ENCODE peak calls at places on chromosome 10, in six cellular contexts. P is T-cell, T is Caco-2, F is LoVo, U is RCC 7860, Q is activated gamma-delta T cell treated with Interleukin-2 at 50 U/mL for 16 hours. A is an unnamed sample.

GRCh38 chr10:30813872-30814471 is 184.4 kb upstream of the LYZL2 start:
- DNase-seq in U (peak), T (no peak), P (no peak), F (no peak), Q (no peak), A (no peak)

GRCh38 chr10:70655316-70655715 is 17.0 kb upstream of the ADAMTS14 start:
- DNase-seq in F (no peak), Q (no peak), P (no peak), T (no peak), U (no peak), A (no peak)

GRCh38 chr10:13834581-13835286 is 248.0 kb downstream of the PRPF18 start:
- DNase-seq in P (no peak), F (no peak), Q (no peak), U (no peak), T (no peak), A (no peak)

GRCh38 chr10:105243825-105244224 is 602.7 kb downstream of the SORCS3 start:
- DNase-seq in T (no peak), U (no peak), F (no peak), Q (no peak), P (no peak), A (no peak)

GRCh38 chr10:73646598-73647041 is 5.3 kb upstream of the MYOZ1 start:
- DNase-seq in F (no peak), Q (no peak), T (no peak), U (no peak), P (no peak), A (no peak)

GRCh38 chr10:79068203-79068561 is 584 bp upstream of the ZMIZ1 start:
- DNase-seq in P (peak), U (no peak), F (no peak), T (no peak), Q (no peak), A (no peak)

GRCh38 chr10:131748831-131749766 is 151.7 kb upstream of the PPP2R2D start:
- DNase-seq in P (no peak), T (peak), F (no peak), U (no peak), Q (no peak), A (no peak)

GRCh38 chr10:84348431-84348830 is 20.0 kb downstream of the CCSER2 start:
- DNase-seq in P (no peak), F (no peak), T (no peak), U (peak), Q (no peak), A (no peak)

GRCh38 chr10:44069573-44069972 is 315.3 kb downstream of the CXCL12 start:
- DNase-seq in P (no peak), F (no peak), Q (no peak), T (no peak), U (no peak), A (no peak)

GRCh38 chr10:86757110-86757790 is 831 bp downstream of the BMPR1A start:
- DNase-seq in P (peak), Q (no peak), F (peak), T (peak), U (peak), A (peak)

GRCh38 chr10:122181901-122182799 is 88.9 kb upstream of the BTBD16 start:
- DNase-seq in P (no peak), T (no peak), F (peak), U (peak), Q (no peak), A (no peak)

GRCh38 chr10:78895469-78895868 is 173.3 kb upstream of the ZMIZ1 start:
- DNase-seq in T (no peak), U (no peak), Q (no peak), P (no peak), F (no peak), A (no peak)

GRCh38 chr10:71766717-71767419 is 6.5 kb downstream of the VSIR start:
- DNase-seq in F (peak), T (peak), U (peak), P (no peak), Q (no peak), A (no peak)

GRCh38 chr10:54758791-54759190 is 42.2 kb downstream of the PCDH15 start:
- DNase-seq in F (no peak), P (no peak), Q (no peak), T (peak), U (peak), A (no peak)

GRCh38 chr10:6068422-6068821 is 6.3 kb upstream of the IL2RA start:
- DNase-seq in U (no peak), T (no peak), Q (peak), F (no peak), P (peak), A (peak)

GRCh38 chr10:69403519-69403918 is 13.2 kb downstream of the TACR2 start:
- DNase-seq in T (no peak), U (no peak), Q (no peak), F (no peak), P (no peak), A (no peak)

GRCh38 chr10:118356628-118357027 is 14.5 kb upstream of the FAM204A start:
- DNase-seq in U (no peak), T (no peak), F (no peak), P (no peak), Q (no peak), A (no peak)

GRCh38 chr10:58502956-58503355 is 9.7 kb upstream of the BICC1 start:
- DNase-seq in F (no peak), T (no peak), P (no peak), U (no peak), Q (no peak), A (no peak)

GRCh38 chr10:35460852-35461460 is 124.6 kb downstream of the CCNY start:
- DNase-seq in Q (no peak), F (no peak), P (no peak), U (no peak), T (no peak), A (no peak)

GRCh38 chr10:21499910-21500577 is 25.4 kb downstream of the SKIDA1 start:
- DNase-seq in F (no peak), T (no peak), P (no peak), Q (no peak), U (no peak), A (peak)

GRCh38 chr10:56920586-56921250 is 559.7 kb upstream of the ZWINT start:
- DNase-seq in T (no peak), F (no peak), P (no peak), U (peak), Q (no peak), A (no peak)

A was measured in germinal center.